ENCODE peak calls at places on chromosome 1, in five cellular contexts. Z is SK-N-MC, U is mesenchymal stem cell, F is endodermal cell, S is mesendoderm. J is an unnamed sample.
A peak's percentile ranks its signal among the peaks of the same experiment; 100 is the strongest.

GRCh38 chr1:204320413-204320812 is 39.3 kb downstream of the PLEKHA6 start:
- DNase-seq in Z (no peak), U (peak; percentile 94), F (no peak), S (peak; percentile 64), J (peak; percentile 89)

GRCh38 chr1:242240061-242240460 is 241.2 kb upstream of the MAP1LC3C start:
- DNase-seq in Z (no peak), U (no peak), F (no peak), S (no peak), J (no peak)

GRCh38 chr1:20486457-20487235 is 636 bp upstream of the CAMK2N1 start:
- DNase-seq in Z (no peak), U (peak; percentile 80), F (peak; percentile 89), S (peak; percentile 78), J (peak; percentile 86)

GRCh38 chr1:25985171-25985570 is 12.7 kb downstream of the PAFAH2 start:
- DNase-seq in Z (no peak), U (no peak), F (no peak), S (no peak), J (no peak)

GRCh38 chr1:5755552-5756125 is 236.6 kb downstream of the NPHP4 start:
- DNase-seq in Z (no peak), U (no peak), F (no peak), S (no peak), J (no peak)

GRCh38 chr1:68016364-68016763 is 34.1 kb downstream of the DIRAS3 start:
- DNase-seq in Z (no peak), U (no peak), F (no peak), S (no peak), J (peak; percentile 78)

GRCh38 chr1:20660363-20661234 is 570 bp downstream of the DDOST start:
- DNase-seq in Z (no peak), U (no peak), F (no peak), S (no peak), J (peak; percentile 53)

GRCh38 chr1:236467327-236467641 is 56.5 kb upstream of the LGALS8 start:
- DNase-seq in Z (no peak), U (no peak), F (no peak), S (no peak), J (no peak)

GRCh38 chr1:180213401-180214177 is 16.5 kb upstream of the LHX4 start:
- DNase-seq in Z (no peak), U (no peak), F (peak; percentile 84), S (peak; percentile 71), J (no peak)

GRCh38 chr1:226687476-226687875 is 51.6 kb downstream of the ITPKB start:
- DNase-seq in Z (no peak), U (no peak), F (no peak), S (no peak), J (no peak)

GRCh38 chr1:198563578-198563977 is 23.1 kb upstream of the ATP6V1G3 start:
- DNase-seq in Z (no peak), U (no peak), F (no peak), S (peak; percentile 41), J (no peak)

GRCh38 chr1:12088607-12089006 is 25.5 kb downstream of the TNFRSF8 start:
- DNase-seq in Z (no peak), U (no peak), F (no peak), S (no peak), J (no peak)

GRCh38 chr1:89464008-89464407 is 60.6 kb upstream of the LRRC8B start:
- DNase-seq in Z (no peak), U (no peak), F (no peak), S (no peak), J (no peak)

GRCh38 chr1:112840631-112841624 is 115.1 kb downstream of the SLC16A1 start:
- DNase-seq in Z (no peak), U (no peak), F (no peak), S (peak; percentile 82), J (no peak)

GRCh38 chr1:60503216-60503615 is 429.6 kb upstream of the C1orf87 start:
- DNase-seq in Z (no peak), U (no peak), F (no peak), S (no peak), J (no peak)

GRCh38 chr1:64550505-64550904 is 80.6 kb downstream of the CACHD1 start:
- DNase-seq in Z (no peak), U (no peak), F (no peak), S (no peak), J (no peak)

GRCh38 chr1:52041551-52042185 is 8.1 kb upstream of the KTI12 start:
- DNase-seq in Z (no peak), U (no peak), F (no peak), S (no peak), J (no peak)

GRCh38 chr1:178723541-178723940 is 1.5 kb upstream of the RALGPS2 start:
- DNase-seq in Z (no peak), U (no peak), F (no peak), S (no peak), J (no peak)

GRCh38 chr1:112515311-112516009 is 6.7 kb downstream of the WNT2B start:
- DNase-seq in Z (no peak), U (peak; percentile 72), F (peak; percentile 87), S (peak; percentile 63), J (peak; percentile 54)

GRCh38 chr1:212722270-212722945 is 22.8 kb upstream of the BATF3 start:
- DNase-seq in Z (no peak), U (no peak), F (no peak), S (no peak), J (no peak)

GRCh38 chr1:16101618-16102017 is 28.2 kb upstream of the FAM131C start:
- DNase-seq in Z (no peak), U (no peak), F (no peak), S (no peak), J (no peak)

GRCh38 chr1:192086643-192087042 is 71.6 kb upstream of the RGS18 start:
- DNase-seq in Z (no peak), U (no peak), F (no peak), S (no peak), J (peak; percentile 25)

GRCh38 chr1:36151845-36152203 is 2.5 kb upstream of the TRAPPC3 start:
- DNase-seq in Z (no peak), U (no peak), F (no peak), S (no peak), J (peak; percentile 37)

GRCh38 chr1:2314297-2314802 is 77.0 kb downstream of the MORN1 start:
- DNase-seq in Z (no peak), U (peak; percentile 83), F (peak; percentile 93), S (peak; percentile 93), J (peak; percentile 84)

GRCh38 chr1:212746546-212746945 is 45.0 kb downstream of the NSL1 start:
- DNase-seq in Z (no peak), U (no peak), F (no peak), S (no peak), J (no peak)

GRCh38 chr1:62435231-62436038 is 1.4 kb upstream of the USP1 start:
- DNase-seq in Z (no peak), U (no peak), F (peak; percentile 56), S (no peak), J (no peak)

GRCh38 chr1:35925741-35926140 is 5.2 kb upstream of the AGO3 start:
- DNase-seq in Z (no peak), U (no peak), F (no peak), S (no peak), J (peak; percentile 64)

GRCh38 chr1:224430511-224431113 is 4.0 kb downstream of the WDR26 start:
- DNase-seq in Z (peak; percentile 26), U (peak; percentile 74), F (no peak), S (peak; percentile 43), J (peak; percentile 76)

GRCh38 chr1:35369922-35370671 is 101.6 kb downstream of the ZMYM4 start:
- DNase-seq in Z (peak; percentile 97), U (peak; percentile 82), F (no peak), S (peak; percentile 37), J (peak; percentile 86)

GRCh38 chr1:1171551-1172340 is 1.9 kb upstream of the TTLL10 start:
- DNase-seq in Z (no peak), U (no peak), F (peak; percentile 50), S (no peak), J (no peak)

GRCh38 chr1:36667836-36668235 is 185.1 kb upstream of the CSF3R start:
- DNase-seq in Z (no peak), U (no peak), F (no peak), S (no peak), J (no peak)

GRCh38 chr1:47147047-47147785 is 10.0 kb downstream of the CYP4A22 start:
- DNase-seq in Z (no peak), U (no peak), F (no peak), S (no peak), J (no peak)

GRCh38 chr1:107247679-107248078 is 106.8 kb downstream of the NTNG1 start:
- DNase-seq in Z (no peak), U (no peak), F (no peak), S (no peak), J (no peak)

GRCh38 chr1:24878775-24879742 is 51.0 kb downstream of the RUNX3 start:
- DNase-seq in Z (no peak), U (peak; percentile 20), F (no peak), S (no peak), J (peak; percentile 47)

GRCh38 chr1:17272641-17273040 is 23.7 kb downstream of the PADI3 start:
- DNase-seq in Z (no peak), U (no peak), F (no peak), S (no peak), J (no peak)

GRCh38 chr1:243432136-243432535 is 176.3 kb downstream of the SDCCAG8 start:
- DNase-seq in Z (no peak), U (no peak), F (no peak), S (no peak), J (no peak)
- H3K9ac ChIP-seq in Z (no peak overlapping the region), U (no peak overlapping the region), F (no peak overlapping the region), S (no peak overlapping the region), J (no peak overlapping the region)

GRCh38 chr1:172390620-172391491 is 29.6 kb upstream of the C1orf105 start:
- DNase-seq in Z (no peak), U (no peak), F (peak; percentile 64), S (peak; percentile 23), J (peak; percentile 68)
- H3K4me3 ChIP-seq in Z (no peak overlapping the region), U (no peak overlapping the region), F (no peak overlapping the region), S (no peak overlapping the region), J (peak overlapping the region; percentile 72)

GRCh38 chr1:84255586-84255985 is 45.9 kb upstream of the SAMD13 start:
- DNase-seq in Z (no peak), U (no peak), F (no peak), S (no peak), J (no peak)
- H3K9ac ChIP-seq in Z (no peak overlapping the region), U (no peak overlapping the region), F (no peak overlapping the region), S (no peak overlapping the region), J (no peak overlapping the region)

DNA sequence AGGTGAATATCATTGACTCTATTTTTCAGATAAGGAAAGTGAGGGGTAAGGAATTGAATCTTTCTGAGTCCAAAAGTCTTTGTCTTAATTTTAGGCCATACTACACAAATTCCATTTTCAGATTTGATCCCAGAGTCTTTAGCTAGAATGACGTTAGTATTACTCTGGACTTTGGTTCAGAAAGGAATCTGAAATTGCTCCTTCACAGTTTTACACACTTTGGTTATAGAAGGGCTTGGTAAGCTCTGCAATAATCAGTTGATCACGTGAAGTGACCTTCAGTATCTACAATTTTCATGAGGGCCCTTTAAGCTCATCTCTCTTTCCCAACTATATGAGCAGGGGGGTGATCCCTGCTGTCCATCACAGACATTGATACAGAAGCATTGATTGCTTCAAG is 103.4 kb upstream of the ESRRG start:
- DNase-seq in Z (no peak), U (no peak), F (no peak), S (no peak), J (no peak)
- H3K4me3 ChIP-seq in Z (no peak overlapping the region), U (no peak overlapping the region), F (no peak overlapping the region), S (no peak overlapping the region), J (no peak overlapping the region)